ENCODE peak calls at places on chromosomes 6 and 20, in ten cellular contexts. U is renal cortical epithelial cell; B is foreskin fibroblast; J is stimulated activated CD4-positive, alpha-beta T cell treated with anti-CD3 and anti-CD28 coated beads, Interleukin-15, amount 100 ng/mL, for 1 hour; Z is neural crest cell; W is CD8-positive, alpha-beta memory T cell; O is RCC 7860; D is EH; K is small intestine; F is HCEC 1CT. Q is an unnamed sample.

GRCh38 chr6:44256291-44257006 is 879 bp downstream of the SLC35B2 start:
- DNase-seq in U (no peak), B (peak), J (no peak), Z (no peak), W (peak), O (no peak), D (no peak), K (peak), F (no peak), Q (no peak)

GRCh38 chr6:36216559-36216958 is 20.0 kb downstream of the BRPF3 start:
- DNase-seq in U (peak), B (peak), J (no peak), Z (no peak), W (no peak), O (no peak), D (peak), K (peak), F (peak), Q (no peak)

GRCh38 chr6:26057899-26058298 is 29.3 kb upstream of the HFE start:
- DNase-seq in U (no peak), B (no peak), J (no peak), Z (no peak), W (no peak), O (no peak), D (no peak), K (no peak), F (no peak), Q (no peak)

GRCh38 chr6:53326372-53327016 is 22.3 kb downstream of the ELOVL5 start:
- DNase-seq in U (peak), B (peak), J (no peak), Z (no peak), W (no peak), O (peak), D (peak), K (no peak), F (peak), Q (peak)

GRCh38 chr6:108837236-108837971 is 10.8 kb upstream of the ARMC2 start:
- DNase-seq in U (no peak), B (no peak), J (no peak), Z (no peak), W (no peak), O (no peak), D (no peak), K (peak), F (no peak), Q (peak)

GRCh38 chr20:51463998-51464397 is 78.5 kb downstream of the NFATC2 start:
- DNase-seq in U (no peak), B (no peak), J (no peak), Z (no peak), W (no peak), O (no peak), D (no peak), K (no peak), F (no peak), Q (no peak)

GRCh38 chr20:61737812-61738443 is 327.8 kb downstream of the TAF4 start:
- DNase-seq in U (no peak), B (no peak), J (no peak), Z (no peak), W (no peak), O (no peak), D (no peak), K (no peak), F (no peak), Q (no peak)

GRCh38 chr6:36914227-36914794 is 28.6 kb downstream of the C6orf89 start:
- DNase-seq in U (peak), B (peak), J (peak), Z (no peak), W (no peak), O (peak), D (peak), K (peak), F (peak), Q (no peak)

GRCh38 chr6:158605266-158605878 is 39.2 kb downstream of the DYNLT1 start:
- DNase-seq in U (peak), B (peak), J (peak), Z (peak), W (peak), O (peak), D (peak), K (peak), F (peak), Q (peak)

GRCh38 chr6:167566711-167567141 is 241.8 kb downstream of the TTLL2 start:
- DNase-seq in U (no peak), B (no peak), J (no peak), Z (no peak), W (no peak), O (no peak), D (no peak), K (no peak), F (no peak), Q (no peak)

GRCh38 chr6:24430086-24430485 is 27.4 kb downstream of the MRS2 start:
- DNase-seq in U (no peak), B (peak), J (no peak), Z (no peak), W (no peak), O (no peak), D (peak), K (no peak), F (peak), Q (no peak)

GRCh38 chr6:36414481-36414880 is 27.0 kb upstream of the ETV7 start:
- DNase-seq in U (peak), B (no peak), J (no peak), Z (no peak), W (no peak), O (no peak), D (peak), K (peak), F (no peak), Q (no peak)

GRCh38 chr20:58906894-58907293 is 54.4 kb downstream of the GNAS start:
- DNase-seq in U (peak), B (peak), J (no peak), Z (no peak), W (no peak), O (no peak), D (peak), K (no peak), F (peak), Q (no peak)

GRCh38 chr6:21103626-21104224 is 489.8 kb upstream of the SOX4 start:
- DNase-seq in U (peak), B (no peak), J (no peak), Z (no peak), W (no peak), O (no peak), D (no peak), K (no peak), F (no peak), Q (no peak)

GRCh38 chr6:120556491-120556890 is 777.8 kb downstream of the TBC1D32 start:
- DNase-seq in U (no peak), B (no peak), J (no peak), Z (no peak), W (no peak), O (no peak), D (no peak), K (no peak), F (no peak), Q (no peak)

GRCh38 chr20:48139262-48140041 is 354.2 kb upstream of the SULF2 start:
- DNase-seq in U (no peak), B (no peak), J (no peak), Z (no peak), W (no peak), O (no peak), D (peak), K (no peak), F (no peak), Q (peak)

GRCh38 chr6:109024368-109024767 is 70.3 kb downstream of the SESN1 start:
- DNase-seq in U (no peak), B (peak), J (no peak), Z (no peak), W (no peak), O (no peak), D (no peak), K (no peak), F (peak), Q (no peak)

GRCh38 chr6:113291751-113292445 is 565.2 kb upstream of the MARCKS start:
- DNase-seq in U (no peak), B (peak), J (no peak), Z (no peak), W (no peak), O (no peak), D (no peak), K (no peak), F (no peak), Q (no peak)

GRCh38 chr6:26345832-26346231 is 19.2 kb upstream of the BTN3A2 start:
- DNase-seq in U (no peak), B (no peak), J (no peak), Z (no peak), W (no peak), O (no peak), D (no peak), K (no peak), F (no peak), Q (no peak)

GRCh38 chr6:69005194-69005593 is 370.1 kb downstream of the ADGRB3 start:
- DNase-seq in U (peak), B (peak), J (no peak), Z (no peak), W (no peak), O (no peak), D (peak), K (no peak), F (no peak), Q (no peak)

GRCh38 chr20:49543858-49544437 is 24.0 kb downstream of the PTGIS start:
- DNase-seq in U (no peak), B (no peak), J (no peak), Z (no peak), W (no peak), O (no peak), D (no peak), K (no peak), F (no peak), Q (no peak)

GRCh38 chr20:21019831-21020655 is 86.1 kb downstream of the LINC00237 start:
- DNase-seq in U (no peak), B (no peak), J (no peak), Z (no peak), W (no peak), O (no peak), D (no peak), K (no peak), F (no peak), Q (no peak)

GRCh38 chr20:40584128-40584819 is 104.8 kb downstream of the MAFB start:
- DNase-seq in U (no peak), B (no peak), J (no peak), Z (no peak), W (no peak), O (no peak), D (no peak), K (peak), F (no peak), Q (no peak)

GRCh38 chr20:56414842-56415765 is 3.0 kb downstream of the CASS4 start:
- DNase-seq in U (no peak), B (peak), J (no peak), Z (no peak), W (peak), O (no peak), D (peak), K (no peak), F (peak), Q (no peak)

GRCh38 chr6:125377621-125378020 is 75.9 kb upstream of the HDDC2 start:
- DNase-seq in U (no peak), B (peak), J (no peak), Z (no peak), W (no peak), O (no peak), D (peak), K (no peak), F (peak), Q (peak)

GRCh38 chr6:89525786-89526562 is 93.0 kb downstream of the ANKRD6 start:
- DNase-seq in U (no peak), B (no peak), J (no peak), Z (no peak), W (no peak), O (no peak), D (no peak), K (no peak), F (no peak), Q (peak)

GRCh38 chr6:147176795-147177194 is 27.4 kb upstream of the STXBP5 start:
- DNase-seq in U (no peak), B (no peak), J (no peak), Z (no peak), W (no peak), O (no peak), D (no peak), K (no peak), F (no peak), Q (no peak)

GRCh38 chr20:41181567-41181966 is 44.2 kb downstream of the PLCG1 start:
- DNase-seq in U (no peak), B (no peak), J (no peak), Z (no peak), W (no peak), O (no peak), D (no peak), K (no peak), F (no peak), Q (no peak)

GRCh38 chr6:154738561-154738961 is 5.3 kb downstream of the SCAF8 start:
- DNase-seq in U (no peak), B (no peak), J (no peak), Z (no peak), W (no peak), O (no peak), D (peak), K (no peak), F (no peak), Q (peak)

GRCh38 chr6:102520981-102521380 is 1127.5 kb downstream of the GRIK2 start:
- DNase-seq in U (no peak), B (no peak), J (no peak), Z (no peak), W (no peak), O (no peak), D (no peak), K (no peak), F (peak), Q (no peak)

GRCh38 chr6:82095091-82095490 is 152.5 kb downstream of the IBTK start:
- DNase-seq in U (no peak), B (no peak), J (no peak), Z (no peak), W (no peak), O (no peak), D (no peak), K (no peak), F (no peak), Q (peak)

GRCh38 chr6:145141609-145142008 is 593.7 kb downstream of the EPM2A start:
- DNase-seq in U (no peak), B (no peak), J (no peak), Z (no peak), W (no peak), O (no peak), D (no peak), K (no peak), F (no peak), Q (no peak)

GRCh38 chr6:13220266-13220665 is 108.1 kb downstream of the TBC1D7 start:
- DNase-seq in U (no peak), B (no peak), J (no peak), Z (no peak), W (no peak), O (no peak), D (no peak), K (no peak), F (no peak), Q (no peak)

GRCh38 chr6:35302604-35303218 is 5.1 kb downstream of the DEF6 start:
- DNase-seq in U (peak), B (peak), J (peak), Z (no peak), W (peak), O (no peak), D (peak), K (peak), F (no peak), Q (peak)

GRCh38 chr6:148700047-148700712 is 46.6 kb upstream of the UST start:
- DNase-seq in U (peak), B (peak), J (no peak), Z (no peak), W (no peak), O (no peak), D (peak), K (no peak), F (no peak), Q (peak)

GRCh38 chr6:153047386-153047785 is 44.9 kb upstream of the MTRF1L start:
- DNase-seq in U (no peak), B (no peak), J (no peak), Z (no peak), W (no peak), O (no peak), D (no peak), K (no peak), F (no peak), Q (no peak)

GRCh38 chr20:21607971-21608735 is 94.3 kb upstream of the NKX2-2 start:
- DNase-seq in U (no peak), B (no peak), J (no peak), Z (no peak), W (no peak), O (no peak), D (no peak), K (peak), F (no peak), Q (no peak)

GRCh38 chr6:118397653-118398052 is 150.4 kb upstream of the PLN start:
- DNase-seq in U (no peak), B (no peak), J (no peak), Z (no peak), W (no peak), O (no peak), D (no peak), K (no peak), F (no peak), Q (no peak)

GRCh38 chr20:10490706-10491105 is 55.6 kb downstream of the SLX4IP start:
- DNase-seq in U (peak), B (no peak), J (no peak), Z (no peak), W (no peak), O (no peak), D (no peak), K (no peak), F (no peak), Q (no peak)

Q was measured in OCI-M1.